ENCODE peak calls at places on chromosomes 13 and 19, in seven cellular contexts. One of them, this sample, is unnamed.

GRCh38 chr19:24065865-24066604 is 21.0 kb upstream of the ZNF254 start:
- DNase-seq in stimulated activated CD4-positive, alpha-beta T cell treated with anti-CD3 and anti-CD28 coated beads, Interleukin-1b, Interleukin-23, amount 100 ng/mL, for 1 hour: no peak
- DNase-seq in mammary epithelial cell: no peak
- DNase-seq in M059J: no peak
- DNase-seq in NCI-H774: no peak
- DNase-seq in activated naive CD8-positive, alpha-beta T cell treated with anti-CD3 and anti-CD28 coated beads, Interleukin-2, amount 50 U/mL, for 24 hours: no peak
- DNase-seq in thoracic aorta: no peak
- DNase-seq in this sample: no peak

GRCh38 chr13:75195479-75196111 is 286.4 kb downstream of the TBC1D4 start:
- DNase-seq in stimulated activated CD4-positive, alpha-beta T cell treated with anti-CD3 and anti-CD28 coated beads, Interleukin-1b, Interleukin-23, amount 100 ng/mL, for 1 hour: no peak
- DNase-seq in mammary epithelial cell: no peak
- DNase-seq in M059J: no peak
- DNase-seq in NCI-H774: no peak
- DNase-seq in activated naive CD8-positive, alpha-beta T cell treated with anti-CD3 and anti-CD28 coated beads, Interleukin-2, amount 50 U/mL, for 24 hours: no peak
- DNase-seq in thoracic aorta: no peak
- DNase-seq in this sample: no peak

GRCh38 chr13:109211616-109212015 is 574.8 kb downstream of the IRS2 start:
- DNase-seq in stimulated activated CD4-positive, alpha-beta T cell treated with anti-CD3 and anti-CD28 coated beads, Interleukin-1b, Interleukin-23, amount 100 ng/mL, for 1 hour: no peak
- DNase-seq in mammary epithelial cell: peak; percentile 54
- DNase-seq in M059J: peak; percentile 92
- DNase-seq in NCI-H774: no peak
- DNase-seq in activated naive CD8-positive, alpha-beta T cell treated with anti-CD3 and anti-CD28 coated beads, Interleukin-2, amount 50 U/mL, for 24 hours: no peak
- DNase-seq in thoracic aorta: no peak
- DNase-seq in this sample: no peak

GRCh38 chr13:113371061-113371460 is 7.1 kb upstream of the GRTP1 start:
- DNase-seq in stimulated activated CD4-positive, alpha-beta T cell treated with anti-CD3 and anti-CD28 coated beads, Interleukin-1b, Interleukin-23, amount 100 ng/mL, for 1 hour: no peak
- DNase-seq in mammary epithelial cell: no peak
- DNase-seq in M059J: no peak
- DNase-seq in NCI-H774: no peak
- DNase-seq in activated naive CD8-positive, alpha-beta T cell treated with anti-CD3 and anti-CD28 coated beads, Interleukin-2, amount 50 U/mL, for 24 hours: no peak
- DNase-seq in thoracic aorta: no peak
- DNase-seq in this sample: no peak

GRCh38 chr13:36362251-36362650 is 16.1 kb upstream of the SPART start:
- DNase-seq in stimulated activated CD4-positive, alpha-beta T cell treated with anti-CD3 and anti-CD28 coated beads, Interleukin-1b, Interleukin-23, amount 100 ng/mL, for 1 hour: no peak
- DNase-seq in mammary epithelial cell: peak; percentile 90
- DNase-seq in M059J: peak; percentile 55
- DNase-seq in NCI-H774: no peak
- DNase-seq in activated naive CD8-positive, alpha-beta T cell treated with anti-CD3 and anti-CD28 coated beads, Interleukin-2, amount 50 U/mL, for 24 hours: no peak
- DNase-seq in thoracic aorta: no peak
- DNase-seq in this sample: no peak

GRCh38 chr13:32824671-32825070 is 191.6 kb upstream of the KL start:
- DNase-seq in stimulated activated CD4-positive, alpha-beta T cell treated with anti-CD3 and anti-CD28 coated beads, Interleukin-1b, Interleukin-23, amount 100 ng/mL, for 1 hour: no peak
- DNase-seq in mammary epithelial cell: peak; percentile 29
- DNase-seq in M059J: peak; percentile 95
- DNase-seq in NCI-H774: no peak
- DNase-seq in activated naive CD8-positive, alpha-beta T cell treated with anti-CD3 and anti-CD28 coated beads, Interleukin-2, amount 50 U/mL, for 24 hours: no peak
- DNase-seq in thoracic aorta: no peak
- DNase-seq in this sample: no peak

GRCh38 chr19:28330831-28331230 is 882.1 kb downstream of the UQCRFS1 start:
- DNase-seq in stimulated activated CD4-positive, alpha-beta T cell treated with anti-CD3 and anti-CD28 coated beads, Interleukin-1b, Interleukin-23, amount 100 ng/mL, for 1 hour: no peak
- DNase-seq in mammary epithelial cell: no peak
- DNase-seq in M059J: no peak
- DNase-seq in NCI-H774: no peak
- DNase-seq in activated naive CD8-positive, alpha-beta T cell treated with anti-CD3 and anti-CD28 coated beads, Interleukin-2, amount 50 U/mL, for 24 hours: no peak
- DNase-seq in thoracic aorta: no peak
- DNase-seq in this sample: no peak

GRCh38 chr19:49113762-49114629 is at the start of gene LIN7B:
- DNase-seq in stimulated activated CD4-positive, alpha-beta T cell treated with anti-CD3 and anti-CD28 coated beads, Interleukin-1b, Interleukin-23, amount 100 ng/mL, for 1 hour: peak; percentile 59
- DNase-seq in mammary epithelial cell: peak; percentile 57
- DNase-seq in M059J: peak; percentile 62
- DNase-seq in NCI-H774: peak; percentile 74
- DNase-seq in activated naive CD8-positive, alpha-beta T cell treated with anti-CD3 and anti-CD28 coated beads, Interleukin-2, amount 50 U/mL, for 24 hours: peak; percentile 77
- DNase-seq in thoracic aorta: no peak
- DNase-seq in this sample: peak; percentile 89

GRCh38 chr13:21478881-21479808 is 20.0 kb upstream of the ZDHHC20 start:
- DNase-seq in stimulated activated CD4-positive, alpha-beta T cell treated with anti-CD3 and anti-CD28 coated beads, Interleukin-1b, Interleukin-23, amount 100 ng/mL, for 1 hour: no peak
- DNase-seq in mammary epithelial cell: peak; percentile 57
- DNase-seq in M059J: peak; percentile 72
- DNase-seq in NCI-H774: peak; percentile 9
- DNase-seq in activated naive CD8-positive, alpha-beta T cell treated with anti-CD3 and anti-CD28 coated beads, Interleukin-2, amount 50 U/mL, for 24 hours: peak; percentile 36
- DNase-seq in thoracic aorta: no peak
- DNase-seq in this sample: peak; percentile 81

GRCh38 chr19:49502866-49503581 is 6.8 kb downstream of the RPS11 start:
- DNase-seq in stimulated activated CD4-positive, alpha-beta T cell treated with anti-CD3 and anti-CD28 coated beads, Interleukin-1b, Interleukin-23, amount 100 ng/mL, for 1 hour: no peak
- DNase-seq in mammary epithelial cell: peak; percentile 48
- DNase-seq in M059J: peak; percentile 73
- DNase-seq in NCI-H774: peak; percentile 10
- DNase-seq in activated naive CD8-positive, alpha-beta T cell treated with anti-CD3 and anti-CD28 coated beads, Interleukin-2, amount 50 U/mL, for 24 hours: no peak
- DNase-seq in thoracic aorta: no peak
- DNase-seq in this sample: peak; percentile 80

GRCh38 chr19:8592231-8593009 is 15.2 kb upstream of the MYO1F start:
- DNase-seq in stimulated activated CD4-positive, alpha-beta T cell treated with anti-CD3 and anti-CD28 coated beads, Interleukin-1b, Interleukin-23, amount 100 ng/mL, for 1 hour: peak; percentile 87
- DNase-seq in mammary epithelial cell: peak; percentile 25
- DNase-seq in M059J: peak; percentile 88
- DNase-seq in NCI-H774: no peak
- DNase-seq in activated naive CD8-positive, alpha-beta T cell treated with anti-CD3 and anti-CD28 coated beads, Interleukin-2, amount 50 U/mL, for 24 hours: peak; percentile 94
- DNase-seq in thoracic aorta: peak; percentile 98
- DNase-seq in this sample: peak; percentile 99

This sample was measured in OCI-M1.